ENCODE peak calls at places on chromosomes 5 and 9, in five cellular contexts. One of them, this sample, is unnamed.
A peak's percentile ranks its signal among the peaks of the same experiment; 100 is the strongest.

GRCh38 chr5:675876-676698 is 17.1 kb downstream of the TPPP start:
- DNase-seq in AG04450: no peak
- DNase-seq in astrocyte of the cerebellum: no peak
- DNase-seq in uterus: peak; percentile 12
- DNase-seq in OCI-LY7: no peak
- DNase-seq in this sample: no peak

GRCh38 chr9:123324767-123325183 is 31.2 kb upstream of the CRB2 start:
- DNase-seq in AG04450: no peak
- DNase-seq in astrocyte of the cerebellum: no peak
- DNase-seq in uterus: no peak
- DNase-seq in OCI-LY7: no peak
- DNase-seq in this sample: no peak

GRCh38 chr5:131671409-131671808 is 36.4 kb upstream of the RAPGEF6 start:
- DNase-seq in AG04450: no peak
- DNase-seq in astrocyte of the cerebellum: no peak
- DNase-seq in uterus: no peak
- DNase-seq in OCI-LY7: no peak
- DNase-seq in this sample: no peak

GRCh38 chr9:105278751-105279150 is 34.3 kb downstream of the SLC44A1 start:
- DNase-seq in AG04450: no peak
- DNase-seq in astrocyte of the cerebellum: no peak
- DNase-seq in uterus: no peak
- DNase-seq in OCI-LY7: no peak
- DNase-seq in this sample: no peak

GRCh38 chr9:16184964-16185646 is 632.3 kb downstream of the CCDC171 start:
- DNase-seq in AG04450: no peak
- DNase-seq in astrocyte of the cerebellum: no peak
- DNase-seq in uterus: no peak
- DNase-seq in OCI-LY7: no peak
- DNase-seq in this sample: no peak

GRCh38 chr5:100913298-100913697 is 10.2 kb upstream of the ST8SIA4 start:
- DNase-seq in AG04450: no peak
- DNase-seq in astrocyte of the cerebellum: no peak
- DNase-seq in uterus: no peak
- DNase-seq in OCI-LY7: no peak
- DNase-seq in this sample: no peak

GRCh38 chr5:5231576-5231975 is 91.4 kb downstream of the ADAMTS16 start:
- DNase-seq in AG04450: no peak
- DNase-seq in astrocyte of the cerebellum: no peak
- DNase-seq in uterus: no peak
- DNase-seq in OCI-LY7: no peak
- DNase-seq in this sample: no peak

GRCh38 chr9:6759114-6759977 is 1.6 kb downstream of the KDM4C start:
- DNase-seq in AG04450: peak; percentile 44
- DNase-seq in astrocyte of the cerebellum: peak; percentile 77
- DNase-seq in uterus: no peak
- DNase-seq in OCI-LY7: peak; percentile 40
- DNase-seq in this sample: peak; percentile 72

GRCh38 chr5:1003296-1003937 is 5.2 kb upstream of the NKD2 start:
- DNase-seq in AG04450: no peak
- DNase-seq in astrocyte of the cerebellum: no peak
- DNase-seq in uterus: peak; percentile 16
- DNase-seq in OCI-LY7: no peak
- DNase-seq in this sample: no peak

GRCh38 chr5:171701138-171701537 is 84.5 kb upstream of the SMIM23 start:
- DNase-seq in AG04450: no peak
- DNase-seq in astrocyte of the cerebellum: no peak
- DNase-seq in uterus: no peak
- DNase-seq in OCI-LY7: no peak
- DNase-seq in this sample: no peak

GRCh38 chr5:175253597-175253996 is 190.4 kb downstream of the DRD1 start:
- DNase-seq in AG04450: no peak
- DNase-seq in astrocyte of the cerebellum: no peak
- DNase-seq in uterus: no peak
- DNase-seq in OCI-LY7: no peak
- DNase-seq in this sample: no peak

GRCh38 chr5:2302169-2302568 is 419.4 kb upstream of the IRX4 start:
- DNase-seq in AG04450: no peak
- DNase-seq in astrocyte of the cerebellum: no peak
- DNase-seq in uterus: no peak
- DNase-seq in OCI-LY7: no peak
- DNase-seq in this sample: no peak

GRCh38 chr5:154202379-154203260 is 12.1 kb downstream of the GALNT10 start:
- DNase-seq in AG04450: no peak
- DNase-seq in astrocyte of the cerebellum: no peak
- DNase-seq in uterus: no peak
- DNase-seq in OCI-LY7: no peak
- DNase-seq in this sample: no peak

GRCh38 chr5:92729088-92729487 is 851.9 kb downstream of the NR2F1-AS1 start:
- DNase-seq in AG04450: no peak
- DNase-seq in astrocyte of the cerebellum: no peak
- DNase-seq in uterus: no peak
- DNase-seq in OCI-LY7: no peak
- DNase-seq in this sample: no peak

GRCh38 chr5:4984461-4984860 is 155.7 kb upstream of the ADAMTS16 start:
- DNase-seq in AG04450: no peak
- DNase-seq in astrocyte of the cerebellum: no peak
- DNase-seq in uterus: no peak
- DNase-seq in OCI-LY7: no peak
- DNase-seq in this sample: no peak

GRCh38 chr5:106094128-106094726 is 1576.5 kb downstream of the EFNA5 start:
- DNase-seq in AG04450: peak; percentile 23
- DNase-seq in astrocyte of the cerebellum: peak; percentile 31
- DNase-seq in uterus: no peak
- DNase-seq in OCI-LY7: no peak
- DNase-seq in this sample: no peak

GRCh38 chr5:82259172-82259800 is 18.9 kb downstream of the RPS23 start:
- DNase-seq in AG04450: peak; percentile 11
- DNase-seq in astrocyte of the cerebellum: peak; percentile 19
- DNase-seq in uterus: no peak
- DNase-seq in OCI-LY7: peak; percentile 41
- DNase-seq in this sample: no peak

GRCh38 chr9:19804431-19804830 is 15.6 kb upstream of the SLC24A2 start:
- DNase-seq in AG04450: no peak
- DNase-seq in astrocyte of the cerebellum: no peak
- DNase-seq in uterus: no peak
- DNase-seq in OCI-LY7: no peak
- DNase-seq in this sample: no peak

GRCh38 chr5:74434124-74434899 is 206.2 kb downstream of the ENC1 start:
- DNase-seq in AG04450: no peak
- DNase-seq in astrocyte of the cerebellum: no peak
- DNase-seq in uterus: no peak
- DNase-seq in OCI-LY7: peak; percentile 24
- DNase-seq in this sample: no peak

GRCh38 chr5:67799732-67800234 is 415.8 kb upstream of the PIK3R1 start:
- DNase-seq in AG04450: no peak
- DNase-seq in astrocyte of the cerebellum: no peak
- DNase-seq in uterus: peak; percentile 44
- DNase-seq in OCI-LY7: no peak
- DNase-seq in this sample: peak; percentile 4

GRCh38 chr9:85009251-85009650 is 339.7 kb downstream of the NTRK2 start:
- DNase-seq in AG04450: no peak
- DNase-seq in astrocyte of the cerebellum: no peak
- DNase-seq in uterus: no peak
- DNase-seq in OCI-LY7: no peak
- DNase-seq in this sample: no peak

GRCh38 chr5:58255970-58256369 is 203.9 kb downstream of the PLK2 start:
- DNase-seq in AG04450: no peak
- DNase-seq in astrocyte of the cerebellum: no peak
- DNase-seq in uterus: no peak
- DNase-seq in OCI-LY7: no peak
- DNase-seq in this sample: no peak

GRCh38 chr9:120942186-120943001 is 15.8 kb upstream of the TRAF1 start:
- DNase-seq in AG04450: no peak
- DNase-seq in astrocyte of the cerebellum: no peak
- DNase-seq in uterus: peak; percentile 69
- DNase-seq in OCI-LY7: no peak
- DNase-seq in this sample: no peak

GRCh38 chr5:108788142-108788541 is 40.4 kb downstream of the FER start:
- DNase-seq in AG04450: peak; percentile 1
- DNase-seq in astrocyte of the cerebellum: no peak
- DNase-seq in uterus: peak; percentile 33
- DNase-seq in OCI-LY7: no peak
- DNase-seq in this sample: no peak

GRCh38 chr9:111815200-111816070 is 20.7 kb upstream of the SHOC1 start:
- DNase-seq in AG04450: no peak
- DNase-seq in astrocyte of the cerebellum: no peak
- DNase-seq in uterus: no peak
- DNase-seq in OCI-LY7: no peak
- DNase-seq in this sample: no peak

GRCh38 chr9:111810908-111811307 is 16.2 kb upstream of the SHOC1 start:
- DNase-seq in AG04450: no peak
- DNase-seq in astrocyte of the cerebellum: no peak
- DNase-seq in uterus: no peak
- DNase-seq in OCI-LY7: no peak
- DNase-seq in this sample: no peak

GRCh38 chr9:111807197-111807596 is 12.5 kb upstream of the SHOC1 start:
- DNase-seq in AG04450: no peak
- DNase-seq in astrocyte of the cerebellum: no peak
- DNase-seq in uterus: no peak
- DNase-seq in OCI-LY7: no peak
- DNase-seq in this sample: no peak

DNA sequence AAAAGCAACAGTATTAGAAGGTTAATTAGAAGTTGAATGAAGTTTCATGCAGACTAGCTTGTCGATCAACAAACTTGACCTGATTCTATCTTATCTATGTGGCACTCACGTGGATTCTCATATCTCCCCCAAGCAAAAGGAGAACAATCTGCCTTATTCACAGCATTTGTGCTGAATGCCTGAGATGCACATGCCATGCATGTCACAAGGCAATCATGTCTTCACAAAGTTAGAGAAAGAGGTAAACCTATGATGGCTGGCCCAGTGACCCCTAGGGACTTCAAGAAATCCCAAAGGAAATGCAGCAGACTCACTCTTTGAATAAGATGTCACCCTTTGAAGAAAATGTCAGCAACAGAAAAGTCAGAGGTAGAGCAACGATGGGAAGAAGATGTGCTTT is 17.6 kb upstream of the SHOC1 start:
- DNase-seq in AG04450: no peak
- DNase-seq in astrocyte of the cerebellum: no peak
- DNase-seq in uterus: no peak
- DNase-seq in OCI-LY7: no peak
- DNase-seq in this sample: no peak
- H3K4me3 ChIP-seq in AG04450: no peak overlapping the region
- H3K4me3 ChIP-seq in astrocyte of the cerebellum: no peak overlapping the region
- H3K4me3 ChIP-seq in uterus: no peak overlapping the region
- H3K4me3 ChIP-seq in OCI-LY7: no peak overlapping the region
- H3K4me3 ChIP-seq in this sample: no peak overlapping the region

GRCh38 chr9:14014209-14014608 is 299.7 kb downstream of the NFIB start:
- DNase-seq in AG04450: no peak
- DNase-seq in astrocyte of the cerebellum: no peak
- DNase-seq in uterus: no peak
- DNase-seq in OCI-LY7: no peak
- DNase-seq in this sample: no peak

GRCh38 chr9:14011799-14012560 is 302.0 kb downstream of the NFIB start:
- DNase-seq in AG04450: no peak
- DNase-seq in astrocyte of the cerebellum: no peak
- DNase-seq in uterus: no peak
- DNase-seq in OCI-LY7: no peak
- DNase-seq in this sample: no peak

GRCh38 chr9:14018061-14018460 is 295.9 kb downstream of the NFIB start:
- DNase-seq in AG04450: peak; percentile 4
- DNase-seq in astrocyte of the cerebellum: peak; percentile 84
- DNase-seq in uterus: no peak
- DNase-seq in OCI-LY7: no peak
- DNase-seq in this sample: no peak

GRCh38 chr9:14014744-14015143 is 299.2 kb downstream of the NFIB start:
- DNase-seq in AG04450: no peak
- DNase-seq in astrocyte of the cerebellum: no peak
- DNase-seq in uterus: no peak
- DNase-seq in OCI-LY7: no peak
- DNase-seq in this sample: no peak
- TF ChIP-seq CTCF in AG04450: no peak
- TF ChIP-seq CTCF in astrocyte of the cerebellum: no peak
- TF ChIP-seq CTCF in uterus: no peak
- TF ChIP-seq CTCF in OCI-LY7: no peak
- TF ChIP-seq CTCF in this sample: no peak

DNA sequence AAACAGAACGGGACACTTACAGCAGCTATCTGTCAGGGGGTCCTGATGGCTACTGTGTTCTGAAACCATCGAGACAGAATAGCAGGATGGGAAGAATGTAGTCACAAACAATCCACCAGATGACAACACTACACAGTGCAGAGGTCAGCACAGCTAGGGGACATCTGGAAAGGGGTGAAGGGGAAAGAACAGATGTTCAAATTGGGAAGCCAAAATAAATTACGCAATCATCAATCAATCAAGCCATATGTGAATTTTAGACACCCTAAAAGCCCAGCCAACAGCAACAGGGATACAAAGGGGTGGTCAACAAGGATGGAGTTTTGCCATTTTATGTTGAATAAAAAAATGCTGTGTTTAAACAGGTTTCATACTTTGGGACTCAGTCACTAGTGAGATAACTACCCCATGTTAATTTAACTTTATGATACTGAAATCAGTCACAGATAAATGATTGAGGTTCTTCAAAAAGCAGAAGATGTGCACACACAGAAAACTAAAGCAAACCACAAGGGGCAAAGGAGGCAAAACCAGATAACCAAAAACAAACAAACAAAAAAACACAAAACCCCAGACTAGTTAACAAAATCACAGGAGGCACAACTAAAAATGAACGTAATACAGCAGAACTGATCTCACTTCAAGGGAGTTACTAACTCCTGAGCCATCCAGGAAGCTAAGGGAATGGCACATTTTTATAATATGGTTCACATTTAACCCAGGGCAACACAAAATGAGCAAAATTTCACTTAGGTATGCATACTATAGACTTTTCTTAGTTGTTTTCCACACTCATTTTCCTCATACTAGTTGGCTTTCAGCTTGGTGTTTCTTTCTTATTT is 65.9 kb downstream of the HABP4 start:
- DNase-seq in AG04450: no peak
- DNase-seq in astrocyte of the cerebellum: no peak
- DNase-seq in uterus: no peak
- DNase-seq in OCI-LY7: no peak
- DNase-seq in this sample: no peak
- H3K4me3 ChIP-seq in AG04450: no peak overlapping the region
- H3K4me3 ChIP-seq in astrocyte of the cerebellum: no peak overlapping the region
- H3K4me3 ChIP-seq in uterus: no peak overlapping the region
- H3K4me3 ChIP-seq in OCI-LY7: no peak overlapping the region
- H3K4me3 ChIP-seq in this sample: no peak overlapping the region

GRCh38 chr5:149315753-149316152 is 29.5 kb upstream of the GRPEL2 start:
- DNase-seq in AG04450: no peak
- DNase-seq in astrocyte of the cerebellum: no peak
- DNase-seq in uterus: no peak
- DNase-seq in OCI-LY7: no peak
- DNase-seq in this sample: no peak

GRCh38 chr5:149317281-149318048 is 27.8 kb upstream of the GRPEL2 start:
- DNase-seq in AG04450: peak; percentile 33
- DNase-seq in astrocyte of the cerebellum: peak; percentile 22
- DNase-seq in uterus: peak; percentile 29
- DNase-seq in OCI-LY7: peak; percentile 54
- DNase-seq in this sample: no peak

GRCh38 chr5:149313151-149313841 is 32.0 kb upstream of the GRPEL2 start:
- DNase-seq in AG04450: no peak
- DNase-seq in astrocyte of the cerebellum: no peak
- DNase-seq in uterus: no peak
- DNase-seq in OCI-LY7: no peak
- DNase-seq in this sample: no peak

GRCh38 chr5:149310947-149311675 is 34.2 kb upstream of the GRPEL2 start:
- DNase-seq in AG04450: peak; percentile 41
- DNase-seq in astrocyte of the cerebellum: no peak
- DNase-seq in uterus: no peak
- DNase-seq in OCI-LY7: no peak
- DNase-seq in this sample: peak; percentile 10

GRCh38 chr5:149314571-149315111 is 30.7 kb upstream of the GRPEL2 start:
- DNase-seq in AG04450: no peak
- DNase-seq in astrocyte of the cerebellum: no peak
- DNase-seq in uterus: no peak
- DNase-seq in OCI-LY7: peak; percentile 19
- DNase-seq in this sample: no peak
- TF ChIP-seq CTCF in AG04450: no peak
- TF ChIP-seq CTCF in astrocyte of the cerebellum: no peak
- TF ChIP-seq CTCF in uterus: no peak
- TF ChIP-seq CTCF in OCI-LY7: peak; percentile 59
- TF ChIP-seq CTCF in this sample: peak; percentile 7